ENCODE peak calls at places on chromosomes 5 and 9, in eight cellular contexts. G is ovary; H is omental fat pad; E is lower lobe of right lung; S is CD8-positive, alpha-beta T cell; B is Calu3; U is fibroblast of mammary gland; I is heart left ventricle. T is an unnamed sample.
A peak's percentile ranks its signal among the peaks of the same experiment; 100 is the strongest.

GRCh38 chr5:148314187-148314586 is 2.0 kb downstream of the SPINK7 start:
- DNase-seq in G (no peak), H (no peak), E (no peak), S (no peak), B (peak; percentile 36), U (no peak), I (no peak), T (no peak)

GRCh38 chr9:69831621-69832020 is 11.0 kb downstream of the CFAP95 start:
- DNase-seq in G (no peak), H (no peak), E (no peak), S (no peak), B (no peak), U (no peak), I (no peak), T (no peak)

GRCh38 chr5:78731884-78732283 is 83.3 kb upstream of the LHFPL2 start:
- DNase-seq in G (no peak), H (no peak), E (no peak), S (no peak), B (no peak), U (peak; percentile 30), I (no peak), T (no peak)

GRCh38 chr9:117963493-117963892 is 259.3 kb downstream of the TLR4 start:
- DNase-seq in G (no peak), H (no peak), E (no peak), S (no peak), B (no peak), U (no peak), I (no peak), T (no peak)

GRCh38 chr5:10106806-10107205 is 142.9 kb downstream of the ATPSCKMT start:
- DNase-seq in G (no peak), H (no peak), E (no peak), S (no peak), B (no peak), U (peak; percentile 3), I (no peak), T (no peak)

GRCh38 chr5:41638685-41639084 is 128.3 kb upstream of the PLCXD3 start:
- DNase-seq in G (no peak), H (no peak), E (no peak), S (no peak), B (no peak), U (no peak), I (no peak), T (no peak)

GRCh38 chr5:68295772-68296171 is 80.2 kb downstream of the PIK3R1 start:
- DNase-seq in G (no peak), H (no peak), E (no peak), S (no peak), B (peak; percentile 66), U (no peak), I (no peak), T (no peak)

GRCh38 chr9:129282308-129283211 is 104.5 kb upstream of the IER5L start:
- DNase-seq in G (no peak), H (no peak), E (peak; percentile 59), S (no peak), B (no peak), U (no peak), I (peak; percentile 23), T (peak; percentile 10)

GRCh38 chr9:124259273-124260078 is 1.7 kb downstream of the NEK6 start:
- DNase-seq in G (peak; percentile 88), H (peak; percentile 69), E (peak; percentile 76), S (no peak), B (peak; percentile 76), U (peak; percentile 91), I (peak; percentile 65), T (no peak)

GRCh38 chr5:178192244-178192643 is 5.1 kb upstream of the GMCL2 start:
- DNase-seq in G (no peak), H (no peak), E (no peak), S (no peak), B (no peak), U (peak; percentile 51), I (no peak), T (no peak)

GRCh38 chr9:73121375-73121935 is 30.2 kb upstream of the ANXA1 start:
- DNase-seq in G (no peak), H (no peak), E (no peak), S (no peak), B (no peak), U (no peak), I (no peak), T (no peak)

GRCh38 chr5:1797855-1798254 is 1.8 kb downstream of the MRPL36 start:
- DNase-seq in G (no peak), H (no peak), E (no peak), S (no peak), B (no peak), U (no peak), I (no peak), T (no peak)

GRCh38 chr9:101585740-101586139 is 9.0 kb downstream of the PPP3R2 start:
- DNase-seq in G (no peak), H (no peak), E (no peak), S (no peak), B (no peak), U (no peak), I (no peak), T (no peak)

GRCh38 chr5:148229840-148230239 is 8.5 kb upstream of the MARCOL start:
- DNase-seq in G (no peak), H (no peak), E (no peak), S (no peak), B (no peak), U (no peak), I (no peak), T (no peak)

GRCh38 chr5:180825768-180826525 is 23.3 kb upstream of the MGAT1 start:
- DNase-seq in G (no peak), H (no peak), E (no peak), S (no peak), B (peak; percentile 85), U (peak; percentile 81), I (no peak), T (no peak)

GRCh38 chr5:108818613-108819272 is 71.0 kb downstream of the FER start:
- DNase-seq in G (no peak), H (no peak), E (no peak), S (no peak), B (no peak), U (peak; percentile 61), I (no peak), T (no peak)

GRCh38 chr9:127473501-127473900 is 22.2 kb downstream of the LRSAM1 start:
- DNase-seq in G (no peak), H (no peak), E (no peak), S (no peak), B (no peak), U (no peak), I (no peak), T (no peak)

GRCh38 chr5:118956727-118957126 is 31.6 kb downstream of the DTWD2 start:
- DNase-seq in G (no peak), H (no peak), E (no peak), S (no peak), B (no peak), U (peak; percentile 32), I (no peak), T (no peak)

GRCh38 chr5:8184455-8185063 is 315.6 kb downstream of the MTRR start:
- DNase-seq in G (no peak), H (no peak), E (no peak), S (no peak), B (peak; percentile 49), U (peak; percentile 10), I (no peak), T (no peak)

GRCh38 chr5:80989883-80990282 is 29.7 kb downstream of the RASGRF2 start:
- DNase-seq in G (no peak), H (no peak), E (no peak), S (no peak), B (no peak), U (no peak), I (no peak), T (no peak)

GRCh38 chr5:79829260-79829659 is 139.6 kb downstream of the CMYA5 start:
- DNase-seq in G (no peak), H (no peak), E (no peak), S (no peak), B (peak; percentile 26), U (no peak), I (no peak), T (no peak)
- TF ChIP-seq CTCF in G (no peak), H (no peak), E (no peak), S (no peak), B (no peak), U (peak; percentile 29), I (no peak), T (no peak)

GRCh38 chr9:132172185-132172584 is 10.3 kb downstream of the NTNG2 start:
- DNase-seq in G (no peak), H (no peak), E (no peak), S (no peak), B (no peak), U (no peak), I (no peak), T (no peak)
- TF ChIP-seq CTCF in G (no peak), H (no peak), E (no peak), S (no peak), B (no peak), U (no peak), I (no peak), T (no peak)

DNA sequence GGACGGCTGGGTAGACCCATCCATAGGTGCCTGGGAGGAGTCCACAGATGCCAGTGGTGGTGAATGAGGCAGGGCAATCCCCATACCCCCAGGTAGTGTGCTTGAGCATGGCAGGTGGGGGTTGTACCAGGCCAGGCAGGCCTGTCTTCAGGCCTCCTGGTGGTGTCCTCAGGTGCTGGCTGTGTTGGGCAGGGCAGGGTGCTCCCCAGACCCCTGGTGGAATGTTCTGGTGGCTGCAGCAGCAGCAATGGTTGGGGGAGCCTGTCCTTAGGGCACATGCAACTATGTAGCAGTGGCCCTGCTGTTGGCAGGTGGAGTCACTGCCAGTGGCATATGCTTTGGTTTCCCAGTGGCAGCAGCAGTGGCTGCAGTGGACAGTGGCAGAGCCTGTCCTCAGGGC is 10.0 kb downstream of the ALG2 start:
- DNase-seq in G (no peak), H (no peak), E (no peak), S (no peak), B (no peak), U (no peak), I (no peak), T (no peak)
- TF ChIP-seq CTCF in G (no peak), H (no peak), E (no peak), S (no peak), B (no peak), U (no peak), I (no peak), T (no peak)

GRCh38 chr9:6687180-6687579 is 41.7 kb upstream of the GLDC start:
- DNase-seq in G (no peak), H (no peak), E (no peak), S (no peak), B (no peak), U (no peak), I (no peak), T (no peak)

GRCh38 chr9:6681147-6681956 is 35.8 kb upstream of the GLDC start:
- DNase-seq in G (peak; percentile 97), H (peak; percentile 91), E (peak; percentile 98), S (peak; percentile 87), B (peak; percentile 92), U (peak; percentile 96), I (peak; percentile 96), T (peak; percentile 79)

GRCh38 chr9:6681957-6682501 is 36.5 kb upstream of the GLDC start:
- DNase-seq in G (peak; percentile 40), H (no peak), E (no peak), S (no peak), B (no peak), U (peak; percentile 14), I (no peak), T (no peak)

GRCh38 chr9:6689893-6690634 is 44.5 kb upstream of the GLDC start:
- DNase-seq in G (no peak), H (no peak), E (no peak), S (no peak), B (no peak), U (no peak), I (no peak), T (no peak)

GRCh38 chr9:6686396-6686795 is 40.9 kb upstream of the GLDC start:
- DNase-seq in G (no peak), H (no peak), E (no peak), S (no peak), B (no peak), U (peak; percentile 62), I (no peak), T (no peak)
- TF ChIP-seq CTCF in G (no peak), H (no peak), E (no peak), S (no peak), B (no peak), U (peak; percentile 41), I (no peak), T (no peak)

T was measured in natural killer cell.